ENCODE peak calls at places on chromosomes 13 and 19, in eight cellular contexts. H is progenitor cell of endocrine pancreas; U is GM23338; C is CD4-positive, alpha-beta T cell; Q is HL-60; Y is nucleus accumbens; K is Right ventricle myocardium superior; W is NCI-H1417 treated with DMSO at 0.1 percent for 48 hours. G is an unnamed sample.

GRCh38 chr13:95403349-95404140 is 102.3 kb upstream of the ABCC4 start:
- DNase-seq in W (no peak), H (no peak), C (no peak), Y (no peak), Q (no peak), K (no peak), U (peak), G (peak)

GRCh38 chr19:13018037-13018914 is 23.0 kb downstream of the NFIX start:
- DNase-seq in K (peak), Q (no peak), Y (no peak), C (no peak), U (peak), H (no peak), W (no peak), G (no peak)

GRCh38 chr13:27679896-27680295 is 58.2 kb downstream of the POLR1D start:
- DNase-seq in W (no peak), H (no peak), C (no peak), K (no peak), Q (no peak), Y (no peak), U (no peak), G (no peak)

GRCh38 chr13:46303743-46304385 is 83.2 kb downstream of the RUBCNL start:
- DNase-seq in Y (no peak), K (no peak), U (no peak), H (no peak), W (no peak), C (no peak), Q (no peak), G (no peak)

GRCh38 chr13:49256841-49257240 is 9.1 kb downstream of the CDADC1 start:
- DNase-seq in Y (no peak), U (no peak), Q (no peak), H (no peak), C (no peak), K (no peak), W (no peak), G (no peak)

GRCh38 chr13:95643814-95644598 is 500 bp downstream of the DZIP1 start:
- DNase-seq in U (peak), Q (no peak), W (no peak), C (no peak), H (peak), K (no peak), Y (peak), G (peak)

GRCh38 chr13:24083722-24084421 is 76.6 kb upstream of the SPATA13 start:
- DNase-seq in C (no peak), K (no peak), Y (no peak), H (no peak), Q (no peak), U (no peak), W (peak), G (peak)

GRCh38 chr13:26562538-26562890 is 5.0 kb downstream of the WASF3 start:
- DNase-seq in C (no peak), Q (no peak), U (no peak), Y (no peak), H (no peak), W (no peak), K (no peak), G (no peak)

GRCh38 chr13:46893820-46894533 is 2.9 kb downstream of the HTR2A start:
- DNase-seq in Q (peak), K (peak), H (peak), W (no peak), U (peak), C (peak), Y (peak), G (peak)

GRCh38 chr19:49592486-49593232 is 1.7 kb downstream of the PRR12 start:
- DNase-seq in C (no peak), H (no peak), U (peak), Y (peak), K (no peak), Q (peak), W (no peak), G (no peak)

GRCh38 chr19:41934849-41935374 is 6.7 kb upstream of the ERFL start:
- DNase-seq in Y (peak), C (peak), H (peak), Q (no peak), U (peak), W (no peak), K (peak), G (peak)

GRCh38 chr13:35474551-35474950 is 1.9 kb downstream of the MAB21L1 start:
- DNase-seq in K (no peak), Q (no peak), Y (no peak), H (no peak), W (no peak), U (peak), C (no peak), G (no peak)

GRCh38 chr13:93670858-93671257 is 444.3 kb downstream of the GPC6 start:
- DNase-seq in C (no peak), Y (no peak), Q (no peak), W (no peak), K (no peak), H (no peak), U (no peak), G (no peak)

GRCh38 chr19:17681505-17682125 is 6.5 kb downstream of the UNC13A start:
- DNase-seq in C (peak), Y (no peak), H (peak), Q (peak), K (peak), W (no peak), U (peak), G (peak)

GRCh38 chr13:75549262-75550158 is at the start of gene UCHL3:
- DNase-seq in U (peak), Y (peak), Q (peak), H (peak), K (peak), C (peak), W (peak), G (peak)

GRCh38 chr19:45768644-45769053 is 403 bp downstream of the SIX5 start:
- DNase-seq in Y (no peak), K (peak), W (no peak), H (no peak), Q (no peak), U (peak), C (peak), G (peak)

GRCh38 chr19:19459707-19460251 is 54.3 kb downstream of the GATAD2A start:
- DNase-seq in U (no peak), C (peak), Y (no peak), H (no peak), Q (peak), K (peak), W (no peak), G (no peak)

GRCh38 chr19:58304748-58305064 is 471 bp upstream of the ERVK3-1 start:
- DNase-seq in K (no peak), H (no peak), C (no peak), Q (no peak), W (no peak), Y (no peak), U (peak), G (no peak)

GRCh38 chr19:35562336-35562735 is 1.1 kb downstream of the ATP4A start:
- DNase-seq in U (no peak), C (no peak), K (peak), W (no peak), Q (no peak), Y (no peak), H (no peak), G (no peak)

GRCh38 chr19:11137542-11138384 is 17.8 kb downstream of the SPC24 start:
- DNase-seq in H (peak), U (peak), K (peak), Q (peak), Y (peak), W (peak), C (peak), G (peak)

GRCh38 chr13:33262997-33263396 is 22.6 kb downstream of the STARD13 start:
- DNase-seq in W (no peak), H (no peak), U (no peak), K (no peak), C (no peak), Q (no peak), Y (no peak), G (no peak)

GRCh38 chr19:8107301-8107903 is 42.0 kb downstream of the FBN3 start:
- DNase-seq in K (no peak), W (no peak), H (no peak), U (no peak), Y (no peak), C (no peak), Q (no peak), G (no peak)

GRCh38 chr19:19866599-19867248 is 1.0 kb downstream of the ZNF253 start:
- DNase-seq in K (no peak), Y (no peak), U (peak), C (peak), Q (peak), W (no peak), H (peak), G (peak)

GRCh38 chr19:35059799-35060091 is 18.2 kb downstream of the HPN start:
- DNase-seq in Q (no peak), Y (no peak), C (no peak), K (peak), H (no peak), U (no peak), W (no peak), G (no peak)

GRCh38 chr13:113357529-113357928 is 6.4 kb downstream of the GRTP1 start:
- DNase-seq in Y (no peak), K (no peak), U (no peak), W (no peak), C (no peak), Q (no peak), H (no peak), G (no peak)

GRCh38 chr13:30796132-30796832 is 60.9 kb downstream of the ALOX5AP start:
- DNase-seq in C (no peak), U (no peak), W (no peak), H (no peak), K (no peak), Q (no peak), Y (no peak), G (no peak)

GRCh38 chr13:95191821-95192220 is 109.4 kb downstream of the ABCC4 start:
- DNase-seq in U (peak), Q (no peak), K (peak), C (peak), H (peak), Y (peak), W (no peak), G (peak)

GRCh38 chr13:76035711-76036110 is 399.6 kb downstream of the LMO7 start:
- DNase-seq in Q (no peak), H (no peak), C (no peak), W (no peak), Y (no peak), U (no peak), K (no peak), G (no peak)

GRCh38 chr19:38702278-38702677 is 42.0 kb downstream of the CAPN12 start:
- DNase-seq in W (no peak), Q (no peak), U (no peak), H (no peak), K (no peak), C (no peak), Y (no peak), G (no peak)

GRCh38 chr13:80988752-80989151 is 647.8 kb upstream of the SPRY2 start:
- DNase-seq in W (no peak), C (no peak), Q (no peak), Y (no peak), K (no peak), H (no peak), U (no peak), G (no peak)